ENCODE peak calls at places on chromosomes 1 and 21, in six cellular contexts. J is lower leg skin; O is Peyer's patch; Y is T-helper 17 cell; T is central memory CD8-positive, alpha-beta T cell; V is activated CD4-positive, alpha-beta memory T cell treated with anti-CD3 and anti-CD28 coated beads, Interleukin-2, amount 10 ng/mL, durations not matched to agents 7 days and 5 days. S is an unnamed sample.

GRCh38 chr1:98119793-98120192 is 199.0 kb upstream of the DPYD start:
- DNase-seq in J (no peak), O (no peak), Y (no peak), T (no peak), V (no peak), S (no peak)

GRCh38 chr1:221994274-221994698 is 252.4 kb upstream of the DUSP10 start:
- DNase-seq in J (no peak), O (no peak), Y (no peak), T (no peak), V (peak; percentile 18), S (no peak)

GRCh38 chr1:41151846-41152245 is 90.3 kb downstream of the SCMH1 start:
- DNase-seq in J (no peak), O (no peak), Y (no peak), T (no peak), V (no peak), S (no peak)

GRCh38 chr1:235503333-235504121 is 725 bp downstream of the B3GALNT2 start:
- DNase-seq in J (peak; percentile 25), O (peak; percentile 70), Y (no peak), T (no peak), V (no peak), S (peak; percentile 65)

GRCh38 chr1:59052194-59052593 is 244.7 kb upstream of the FGGY start:
- DNase-seq in J (no peak), O (no peak), Y (no peak), T (no peak), V (no peak), S (no peak)

GRCh38 chr1:53559391-53559815 is 100.2 kb downstream of the DMRTB1 start:
- DNase-seq in J (no peak), O (peak; percentile 43), Y (no peak), T (no peak), V (no peak), S (no peak)

GRCh38 chr1:73839922-73840321 is 358.1 kb downstream of the LRRIQ3 start:
- DNase-seq in J (no peak), O (no peak), Y (no peak), T (no peak), V (no peak), S (no peak)

GRCh38 chr1:228150458-228151169 is 884 bp downstream of the GJC2 start:
- DNase-seq in J (no peak), O (peak; percentile 53), Y (no peak), T (no peak), V (no peak), S (peak; percentile 50)

GRCh38 chr21:24375201-24375600 is 1232.1 kb downstream of the MRPL39 start:
- DNase-seq in J (no peak), O (no peak), Y (no peak), T (no peak), V (peak; percentile 21), S (no peak)

GRCh38 chr1:59477286-59477685 is 180.4 kb downstream of the FGGY start:
- DNase-seq in J (no peak), O (peak; percentile 60), Y (no peak), T (no peak), V (peak; percentile 70), S (no peak)

GRCh38 chr1:205317311-205317917 is 4.1 kb downstream of the NUAK2 start:
- DNase-seq in J (no peak), O (peak; percentile 95), Y (no peak), T (no peak), V (no peak), S (peak; percentile 96)

GRCh38 chr1:179042087-179042486 is 16.4 kb downstream of the FAM20B start:
- DNase-seq in J (no peak), O (no peak), Y (no peak), T (no peak), V (no peak), S (no peak)

GRCh38 chr1:62299426-62300200 is 19.6 kb downstream of the KANK4 start:
- DNase-seq in J (no peak), O (no peak), Y (no peak), T (no peak), V (no peak), S (peak; percentile 71)

GRCh38 chr21:32279377-32279680 is 480 bp upstream of the MIS18A start:
- DNase-seq in J (no peak), O (no peak), Y (no peak), T (no peak), V (no peak), S (no peak)

GRCh38 chr1:38840281-38840680 is 19.3 kb downstream of the RRAGC start:
- DNase-seq in J (no peak), O (no peak), Y (no peak), T (no peak), V (no peak), S (no peak)

GRCh38 chr21:31339736-31340135 is 4.3 kb downstream of the TIAM1 start:
- DNase-seq in J (no peak), O (no peak), Y (no peak), T (no peak), V (no peak), S (no peak)